ENCODE peak calls at places on chromosomes 1 and 21, in five cellular contexts. P is IMR-90, V is GM23338, E is fibroblast of mammary gland, T is endodermal cell. G is an unnamed sample.

GRCh38 chr1:110248746-110249145 is 38.6 kb downstream of the KCNC4 start:
- DNase-seq in P (no peak), V (no peak), E (no peak), T (no peak), G (no peak)

GRCh38 chr1:48058135-48058534 is 61.0 kb upstream of the TRABD2B start:
- DNase-seq in P (no peak), V (no peak), E (no peak), T (no peak), G (no peak)

GRCh38 chr1:168842306-168842705 is 113.3 kb upstream of the DPT start:
- DNase-seq in P (no peak), V (no peak), E (no peak), T (no peak), G (peak)

GRCh38 chr1:230572121-230573083 is 69.9 kb upstream of the COG2 start:
- DNase-seq in P (no peak), V (peak), E (peak), T (peak), G (peak)

GRCh38 chr1:210587547-210587946 is 258.8 kb downstream of the HHAT start:
- DNase-seq in P (peak), V (peak), E (peak), T (peak), G (no peak)

GRCh38 chr1:17680335-17680734 is 74.8 kb upstream of the ACTL8 start:
- DNase-seq in P (no peak), V (no peak), E (no peak), T (no peak), G (no peak)

GRCh38 chr1:97947751-97948150 is 26.9 kb upstream of the DPYD start:
- DNase-seq in P (peak), V (no peak), E (no peak), T (no peak), G (no peak)

GRCh38 chr1:161721738-161722343 is 497 bp downstream of the FCRLB start:
- DNase-seq in P (peak), V (no peak), E (peak), T (no peak), G (peak)

GRCh38 chr1:36463404-36463772 is 796 bp downstream of the MRPS15 start:
- DNase-seq in P (no peak), V (no peak), E (no peak), T (no peak), G (no peak)

GRCh38 chr1:100134872-100135271 is 1.9 kb downstream of the TRMT13 start:
- DNase-seq in P (peak), V (no peak), E (peak), T (no peak), G (no peak)

GRCh38 chr1:179990847-179991246 is 36.2 kb downstream of the CEP350 start:
- DNase-seq in P (no peak), V (no peak), E (no peak), T (no peak), G (no peak)

GRCh38 chr1:46203738-46204405 is 738 bp downstream of the LURAP1 start:
- DNase-seq in P (no peak), V (peak), E (no peak), T (peak), G (no peak)

GRCh38 chr1:17596651-17597509 is 57.4 kb downstream of the ARHGEF10L start:
- DNase-seq in P (no peak), V (no peak), E (no peak), T (no peak), G (no peak)

GRCh38 chr21:36509966-36510742 is 30.2 kb upstream of the CLDN14 start:
- DNase-seq in P (no peak), V (no peak), E (no peak), T (no peak), G (peak)

GRCh38 chr1:112998592-112999235 is 42.7 kb upstream of the SLC16A1 start:
- DNase-seq in P (peak), V (no peak), E (peak), T (no peak), G (peak)

GRCh38 chr1:28887418-28887834 is 26.9 kb upstream of the EPB41 start:
- DNase-seq in P (no peak), V (peak), E (no peak), T (no peak), G (no peak)

GRCh38 chr1:18201997-18202719 is 94.6 kb downstream of the IGSF21 start:
- DNase-seq in P (no peak), V (no peak), E (no peak), T (no peak), G (no peak)

GRCh38 chr1:91749690-91750335 is 136.1 kb downstream of the TGFBR3 start:
- DNase-seq in P (no peak), V (no peak), E (no peak), T (no peak), G (no peak)

GRCh38 chr21:44418108-44418875 is 37.0 kb upstream of the LRRC3 start:
- DNase-seq in P (no peak), V (no peak), E (no peak), T (peak), G (no peak)

GRCh38 chr1:179127163-179127895 is 45.5 kb downstream of the TOR3A start:
- DNase-seq in P (peak), V (no peak), E (peak), T (no peak), G (no peak)

GRCh38 chr1:155254714-155255242 is 505 bp downstream of the ENTREP3 start:
- DNase-seq in P (no peak), V (no peak), E (no peak), T (peak), G (no peak)

GRCh38 chr1:246724725-246725095 is 501 bp downstream of the SCCPDH start:
- DNase-seq in P (peak), V (peak), E (peak), T (peak), G (peak)

GRCh38 chr1:115413621-115414020 is 75.6 kb upstream of the NGF start:
- DNase-seq in P (no peak), V (no peak), E (no peak), T (no peak), G (no peak)

GRCh38 chr21:33069994-33070811 is at the start of gene OLIG1:
- DNase-seq in P (peak), V (peak), E (peak), T (peak), G (peak)

GRCh38 chr1:244210884-244211558 is 159.9 kb downstream of the ZBTB18 start:
- DNase-seq in P (no peak), V (peak), E (peak), T (peak), G (peak)

GRCh38 chr1:119338004-119338403 is 30.6 kb upstream of the HAO2 start:
- DNase-seq in P (no peak), V (no peak), E (no peak), T (no peak), G (no peak)

GRCh38 chr1:59368007-59368670 is 71.2 kb downstream of the FGGY start:
- DNase-seq in P (no peak), V (no peak), E (no peak), T (no peak), G (no peak)

GRCh38 chr1:31657020-31657804 is 12.5 kb upstream of the PEF1 start:
- DNase-seq in P (no peak), V (no peak), E (no peak), T (no peak), G (no peak)

GRCh38 chr1:23081376-23081775 is 62.1 kb downstream of the KDM1A start:
- DNase-seq in P (no peak), V (peak), E (no peak), T (peak), G (peak)

GRCh38 chr1:147586412-147586811 is 45.1 kb downstream of the BCL9 start:
- DNase-seq in P (no peak), V (peak), E (no peak), T (peak), G (no peak)

GRCh38 chr1:150619576-150620509 is 9.6 kb downstream of the ENSA start:
- DNase-seq in P (peak), V (no peak), E (peak), T (no peak), G (peak)

GRCh38 chr1:109771712-109772657 is 8.3 kb upstream of the EPS8L3 start:
- DNase-seq in P (no peak), V (no peak), E (no peak), T (no peak), G (no peak)

GRCh38 chr1:247079141-247079874 is 697 bp upstream of the ZNF670 start:
- DNase-seq in P (no peak), V (peak), E (peak), T (peak), G (no peak)

GRCh38 chr1:41537257-41537656 is 52.8 kb upstream of the EDN2 start:
- DNase-seq in P (no peak), V (no peak), E (peak), T (no peak), G (no peak)

GRCh38 chr1:99728494-99729235 is 37.8 kb downstream of the FRRS1 start:
- DNase-seq in P (peak), V (peak), E (peak), T (peak), G (peak)

GRCh38 chr1:212073490-212073889 is 37.9 kb downstream of the DTL start:
- DNase-seq in P (peak), V (no peak), E (peak), T (no peak), G (no peak)

GRCh38 chr1:8889925-8890785 is 11.7 kb upstream of the ENO1 start:
- DNase-seq in P (peak), V (no peak), E (peak), T (no peak), G (peak)

GRCh38 chr1:202958544-202959275 is 598 bp upstream of the ADIPOR1 start:
- DNase-seq in P (no peak), V (peak), E (no peak), T (no peak), G (no peak)

GRCh38 chr1:154157520-154158306 is 2.8 kb upstream of the NUP210L start:
- DNase-seq in P (peak), V (no peak), E (peak), T (no peak), G (peak)

GRCh38 chr1:89633745-89634625 is 1.1 kb downstream of the LRRC8C start:
- DNase-seq in P (peak), V (peak), E (peak), T (peak), G (peak)

GRCh38 chr1:167060141-167061072 is 29.8 kb downstream of the GPA33 start:
- DNase-seq in P (no peak), V (peak), E (no peak), T (peak), G (peak)

GRCh38 chr1:167059729-167060107 is 30.5 kb downstream of the GPA33 start:
- DNase-seq in P (no peak), V (no peak), E (peak), T (no peak), G (no peak)

GRCh38 chr1:167061073-167061464 is 29.1 kb downstream of the GPA33 start:
- DNase-seq in P (no peak), V (no peak), E (no peak), T (no peak), G (no peak)

GRCh38 chr1:167057297-167057688 is 32.9 kb downstream of the GPA33 start:
- DNase-seq in P (peak), V (peak), E (peak), T (peak), G (peak)

DNA sequence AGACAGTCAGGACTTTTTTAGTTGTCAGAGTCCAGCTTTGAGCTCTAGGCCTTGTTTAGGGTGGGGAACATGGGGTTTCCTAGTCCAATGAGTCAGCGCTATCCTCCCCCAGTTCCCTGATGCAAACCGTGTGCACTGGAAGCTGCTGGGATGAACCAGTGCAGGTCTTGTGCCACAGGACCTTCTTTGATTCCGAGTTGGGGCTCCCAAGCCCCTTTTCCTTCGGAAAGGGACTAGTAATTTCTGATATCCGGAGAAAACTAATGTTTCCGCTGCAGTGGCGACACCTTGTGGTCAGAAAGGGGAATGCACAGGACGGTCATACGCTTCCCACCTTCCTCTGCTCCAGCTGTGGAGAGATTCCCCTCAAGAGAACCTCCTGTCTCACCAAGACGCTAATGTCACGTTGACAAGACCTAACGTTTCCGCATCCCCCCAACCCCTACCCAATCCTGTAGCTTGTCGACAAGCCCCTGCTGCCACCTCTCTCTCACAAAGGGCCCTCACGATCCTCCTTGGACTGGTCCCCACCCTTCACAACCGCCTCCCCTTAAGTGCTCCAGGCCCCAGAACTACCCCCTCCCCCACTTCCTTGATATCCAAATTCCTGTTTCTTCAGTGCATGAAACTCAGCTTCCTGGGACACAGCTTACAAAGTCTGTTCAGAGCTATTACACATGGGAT is 31.0 kb downstream of the GPA33 start:
- DNase-seq in P (peak), V (peak), E (peak), T (peak), G (peak)
- H3K4me3 ChIP-seq in P (no peak), V (peak), E (no peak), T (no peak), G (no peak)

DNA sequence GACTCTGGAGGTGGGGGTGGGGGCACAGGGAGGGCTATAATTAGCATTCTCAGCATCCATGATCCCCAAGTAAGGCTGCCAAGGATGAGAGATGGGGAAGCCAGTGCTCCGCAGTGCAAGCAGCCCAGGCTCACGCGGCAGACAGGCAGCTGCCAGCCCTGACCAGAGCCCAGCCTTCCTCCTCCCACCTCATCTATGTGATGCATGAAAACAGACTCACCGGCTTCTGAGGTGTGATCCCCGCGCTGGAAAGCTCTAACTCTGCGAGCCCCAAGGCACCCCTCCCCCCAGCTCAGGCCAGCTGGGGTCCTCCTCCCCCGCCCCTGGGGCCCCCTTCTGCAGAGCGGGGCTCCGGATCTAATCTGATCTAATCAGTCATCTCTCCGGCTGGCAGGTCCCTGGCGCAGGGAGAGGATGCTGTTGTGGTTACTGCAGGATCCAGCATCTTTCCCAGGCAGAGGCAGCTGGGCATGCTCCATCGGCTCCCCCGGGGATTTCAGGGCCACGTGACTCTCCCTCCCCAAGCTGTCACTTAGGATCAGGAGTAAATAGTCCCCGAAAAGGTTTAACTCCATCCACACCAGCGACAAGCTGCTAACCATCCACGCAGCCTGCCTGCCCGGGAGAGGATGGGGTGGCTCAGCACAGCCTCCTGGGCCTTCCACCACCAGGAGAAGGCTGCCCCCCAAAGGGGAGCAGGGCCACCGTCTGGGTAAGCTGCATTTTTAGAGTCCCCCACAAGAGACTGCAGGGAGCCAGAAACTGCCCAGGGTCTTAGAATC is at the start of gene PLEKHA6:
- DNase-seq in P (peak), V (peak), E (peak), T (peak), G (no peak)
- TF ChIP-seq CTCF in P (peak), V (peak), E (peak), T (peak), G (peak)

GRCh38 chr1:20701847-20702246 is 16.0 kb downstream of the KIF17 start:
- DNase-seq in P (no peak), V (no peak), E (no peak), T (no peak), G (no peak)

GRCh38 chr1:20703124-20703756 is 14.6 kb downstream of the KIF17 start:
- DNase-seq in P (no peak), V (no peak), E (no peak), T (no peak), G (no peak)

GRCh38 chr1:20702416-20702815 is 15.4 kb downstream of the KIF17 start:
- DNase-seq in P (peak), V (no peak), E (peak), T (no peak), G (peak)

GRCh38 chr1:20700636-20701215 is 17.1 kb downstream of the KIF17 start:
- DNase-seq in P (no peak), V (no peak), E (no peak), T (no peak), G (no peak)

DNA sequence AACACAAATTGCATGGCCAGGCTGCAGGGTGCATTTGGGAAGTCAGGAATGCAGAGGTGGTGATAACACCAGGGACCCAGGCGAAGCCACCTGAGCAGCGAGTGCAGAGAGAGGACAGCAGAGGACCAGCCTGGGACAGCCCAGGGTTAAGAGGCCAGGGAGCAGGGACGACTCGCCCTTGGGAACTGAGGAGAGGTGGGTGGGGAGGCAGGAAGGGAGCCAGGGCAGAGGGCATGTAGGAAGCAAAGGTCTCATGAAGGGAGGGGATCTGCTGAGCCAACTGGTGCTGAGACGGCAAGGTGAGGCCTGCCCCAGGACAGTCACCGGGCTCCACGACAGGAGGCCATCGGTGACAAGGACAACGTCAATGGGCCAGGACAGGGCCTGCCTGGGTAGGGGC is 16.4 kb downstream of the KIF17 start:
- DNase-seq in P (no peak), V (no peak), E (no peak), T (no peak), G (no peak)
- H3K4me3 ChIP-seq in P (no peak), V (no peak), E (no peak), T (no peak), G (no peak)

GRCh38 chr1:206828765-206829164 is 36.7 kb upstream of the IL20 start:
- DNase-seq in P (no peak), V (no peak), E (no peak), T (no peak), G (peak)
- TF ChIP-seq CTCF in P (no peak), V (no peak), E (peak), T (peak), G (peak)

DNA sequence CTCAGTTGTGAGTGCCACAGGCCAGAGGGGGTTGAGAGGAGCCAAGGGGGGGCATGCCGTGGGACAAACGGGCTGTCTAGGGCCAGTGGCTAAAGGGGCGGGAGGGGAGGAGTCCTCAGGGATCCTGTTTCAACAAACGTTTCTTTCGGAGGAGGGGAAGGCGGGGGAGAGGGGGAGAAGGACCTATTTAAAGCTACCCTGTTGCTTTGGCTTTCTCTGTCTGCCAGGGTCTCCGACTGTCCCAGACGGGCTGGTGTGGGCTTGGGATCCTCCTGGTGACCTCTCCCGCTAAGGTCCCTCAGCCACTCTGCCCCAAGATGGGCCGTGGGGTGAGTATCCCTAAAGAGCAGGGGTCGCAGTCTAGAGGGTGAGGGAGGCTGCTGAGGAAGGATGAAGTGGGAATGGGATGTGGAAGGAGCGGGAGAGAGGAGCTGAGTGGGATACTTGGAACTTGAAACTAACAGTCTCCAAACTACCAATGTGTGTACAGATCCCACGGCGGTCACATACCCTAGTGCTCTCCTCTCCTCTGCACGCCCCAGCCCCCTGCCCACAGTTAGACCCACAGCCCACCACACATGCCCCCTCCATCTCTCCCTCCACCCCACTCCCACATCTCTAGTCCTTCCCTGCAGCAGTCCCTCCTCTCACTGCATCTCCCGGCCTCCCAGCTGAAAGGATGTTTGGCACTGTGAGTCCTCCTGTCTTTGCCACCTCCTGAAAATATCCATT is at the start of gene ATP1A2:
- DNase-seq in P (no peak), V (peak), E (no peak), T (peak), G (no peak)
- H3K4me3 ChIP-seq in P (no peak), V (peak), E (no peak), T (peak), G (no peak)

GRCh38 chr1:2306151-2306978 is 78.2 kb downstream of the SKI start:
- DNase-seq in P (no peak), V (no peak), E (no peak), T (peak), G (no peak)

GRCh38 chr1:2310332-2311183 is 80.8 kb downstream of the MORN1 start:
- DNase-seq in P (no peak), V (no peak), E (no peak), T (no peak), G (no peak)

GRCh38 chr1:2307206-2307605 is 79.1 kb downstream of the SKI start:
- DNase-seq in P (no peak), V (no peak), E (no peak), T (no peak), G (no peak)

GRCh38 chr1:2307943-2308342 is 79.8 kb downstream of the SKI start:
- DNase-seq in P (no peak), V (no peak), E (no peak), T (no peak), G (no peak)

GRCh38 chr1:2308844-2309243 is 80.7 kb downstream of the SKI start:
- DNase-seq in P (no peak), V (no peak), E (no peak), T (no peak), G (no peak)
- TF ChIP-seq CTCF in P (no peak), V (no peak), E (no peak), T (no peak), G (no peak)